ENCODE peak calls at places on chromosomes 7 and 10, in five cellular contexts. B is HL-60, M is uterus, D is cardiac muscle cell, R is neuronal stem cell. L is an unnamed sample.

GRCh38 chr7:1651897-1652296 is 18.2 kb upstream of the ELFN1 start:
- DNase-seq in M (no peak), D (no peak), R (no peak), B (no peak), L (no peak)

GRCh38 chr7:130884437-130885417 is 150.7 kb upstream of the KLF14 start:
- DNase-seq in D (no peak), M (no peak), R (no peak), B (no peak), L (no peak)

GRCh38 chr7:38558786-38559185 is 72.4 kb downstream of the AMPH start:
- DNase-seq in B (no peak), D (no peak), M (no peak), R (no peak), L (no peak)

GRCh38 chr7:87369216-87369615 is 23.8 kb downstream of the CROT start:
- DNase-seq in B (no peak), M (no peak), D (no peak), R (no peak), L (no peak)

GRCh38 chr10:44393051-44393630 is 8.2 kb upstream of the CXCL12 start:
- DNase-seq in B (no peak), R (no peak), M (peak; percentile 43), D (no peak), L (no peak)

GRCh38 chr10:94430705-94431104 is 28.4 kb downstream of the TBC1D12 start:
- DNase-seq in B (no peak), D (no peak), M (no peak), R (no peak), L (no peak)

GRCh38 chr10:77049146-77049545 is 588.5 kb downstream of the KCNMA1 start:
- DNase-seq in M (no peak), R (no peak), B (no peak), D (no peak), L (no peak)

GRCh38 chr7:43616977-43617376 is 34.1 kb downstream of the STK17A start:
- DNase-seq in D (no peak), M (no peak), R (no peak), B (no peak), L (no peak)

GRCh38 chr7:2037301-2037804 is 195.4 kb downstream of the MAD1L1 start:
- DNase-seq in R (no peak), M (no peak), D (no peak), B (no peak), L (no peak)

GRCh38 chr10:125009580-125010235 is 67.8 kb downstream of the ZRANB1 start:
- DNase-seq in B (no peak), M (no peak), R (no peak), D (no peak), L (no peak)

GRCh38 chr7:12623885-12624498 is 53.5 kb downstream of the SCIN start:
- DNase-seq in B (no peak), R (no peak), D (peak; percentile 33), M (no peak), L (no peak)

GRCh38 chr7:99433158-99433557 is 5.4 kb downstream of the PTCD1 start:
- DNase-seq in B (no peak), R (no peak), D (no peak), M (no peak), L (no peak)

GRCh38 chr10:106181491-106181890 is 983.0 kb downstream of the SORCS1 start:
- DNase-seq in D (no peak), R (no peak), B (no peak), M (no peak), L (no peak)

GRCh38 chr7:80907612-80908011 is 11.2 kb downstream of the SEMA3C start:
- DNase-seq in R (no peak), D (no peak), M (no peak), B (no peak), L (no peak)
- H3K27ac ChIP-seq in R (no peak overlapping the region), D (no peak overlapping the region), M (no peak overlapping the region), B (no peak overlapping the region), L (no peak overlapping the region)

GRCh38 chr10:88931548-88931947 is 21.0 kb downstream of the ACTA2 start:
- DNase-seq in B (no peak), R (no peak), D (no peak), M (no peak), L (no peak)
- H3K27ac ChIP-seq in B (no peak overlapping the region), R (no peak overlapping the region), D (no peak overlapping the region), M (peak overlapping the region; percentile 66), L (no peak overlapping the region)

GRCh38 chr7:10299384-10299783 is 674.3 kb upstream of the PHF14 start:
- DNase-seq in B (no peak), D (no peak), M (no peak), R (no peak), L (no peak)
- H3K27ac ChIP-seq in B (no peak overlapping the region), D (no peak overlapping the region), M (no peak overlapping the region), R (no peak overlapping the region), L (no peak overlapping the region)

GRCh38 chr10:98587156-98587555 is 140.4 kb upstream of the HPS1 start:
- DNase-seq in B (no peak), D (peak; percentile 49), R (no peak), M (no peak), L (no peak)

GRCh38 chr10:98586096-98586495 is 139.4 kb upstream of the HPS1 start:
- DNase-seq in B (no peak), M (no peak), R (no peak), D (no peak), L (no peak)

GRCh38 chr10:98589007-98589406 is 142.3 kb upstream of the HPS1 start:
- DNase-seq in B (no peak), M (no peak), D (no peak), R (no peak), L (peak; percentile 21)

GRCh38 chr10:98589691-98590090 is 143.0 kb upstream of the HPS1 start:
- DNase-seq in B (no peak), R (no peak), M (no peak), D (no peak), L (no peak)
- H3K27ac ChIP-seq in B (no peak overlapping the region), R (no peak overlapping the region), M (no peak overlapping the region), D (no peak overlapping the region), L (no peak overlapping the region)

GRCh38 chr7:5671053-5671452 is 110.4 kb downstream of the RNF216 start:
- DNase-seq in B (no peak), D (no peak), M (no peak), R (no peak), L (peak; percentile 7)
- H3K27ac ChIP-seq in B (peak overlapping the region; percentile 89), D (peak overlapping the region; percentile 2), M (peak overlapping the region; percentile 63), R (no peak overlapping the region), L (peak overlapping the region; percentile 55)

GRCh38 chr10:122861724-122862161 is 16.1 kb upstream of the CUZD1 start:
- DNase-seq in D (no peak), R (no peak), M (no peak), B (no peak), L (no peak)
- H3K27ac ChIP-seq in D (no peak overlapping the region), R (no peak overlapping the region), M (no peak overlapping the region), B (no peak overlapping the region), L (no peak overlapping the region)

GRCh38 chr10:92531132-92531531 is 42.8 kb downstream of the IDE start:
- DNase-seq in R (no peak), M (no peak), B (no peak), D (no peak), L (no peak)
- H3K27ac ChIP-seq in R (no peak overlapping the region), M (no peak overlapping the region), B (no peak overlapping the region), D (peak overlapping the region; percentile 6), L (no peak overlapping the region)

GRCh38 chr7:83469491-83469890 is 179.4 kb downstream of the SEMA3E start:
- DNase-seq in D (no peak), M (no peak), R (no peak), B (no peak), L (no peak)
- H3K27ac ChIP-seq in D (no peak overlapping the region), M (no peak overlapping the region), R (no peak overlapping the region), B (no peak overlapping the region), L (no peak overlapping the region)